ENCODE peak calls at places on chromosomes 5 and 9, in six cellular contexts. M is kidney, X is endodermal cell, T is esophagus squamous epithelium, O is left ventricle myocardium inferior, L is gastrocnemius medialis. W is an unnamed sample. For H3K4me1, the result is how much of the 10 kb centered on the place peaks cover.

GRCh38 chr5:116557669-116558271 is 16.9 kb downstream of the SEMA6A start:
- DNase-seq in M (no peak), X (peak), T (no peak), O (no peak), L (no peak), W (no peak)

GRCh38 chr5:82011761-82012160 is 39.9 kb downstream of the ATG10 start:
- DNase-seq in M (no peak), X (no peak), T (no peak), O (no peak), L (no peak), W (no peak)

GRCh38 chr9:129275626-129276247 is 97.7 kb upstream of the IER5L start:
- DNase-seq in M (peak), X (peak), T (no peak), O (no peak), L (no peak), W (no peak)

GRCh38 chr5:35681911-35682310 is 64.2 kb downstream of the SPEF2 start:
- DNase-seq in M (no peak), X (no peak), T (no peak), O (no peak), L (no peak), W (no peak)

GRCh38 chr9:34644766-34645314 is 1.6 kb upstream of the GALT start:
- DNase-seq in M (no peak), X (no peak), T (no peak), O (no peak), L (no peak), W (no peak)

GRCh38 chr9:89311346-89312153 is 555 bp downstream of the CKS2 start:
- DNase-seq in M (peak), X (no peak), T (no peak), O (peak), L (no peak), W (no peak)

GRCh38 chr5:52657231-52657645 is 130.5 kb upstream of the ITGA1 start:
- DNase-seq in M (no peak), X (no peak), T (no peak), O (no peak), L (no peak), W (no peak)

GRCh38 chr9:120723547-120723946 is 9.3 kb upstream of the MEGF9 start:
- DNase-seq in M (no peak), X (no peak), T (no peak), O (no peak), L (no peak), W (no peak)

GRCh38 chr5:123157797-123158528 is 68.9 kb downstream of the PRDM6 start:
- DNase-seq in M (no peak), X (no peak), T (no peak), O (no peak), L (no peak), W (no peak)

GRCh38 chr9:19511694-19512093 is 102.9 kb downstream of the ACER2 start:
- DNase-seq in M (no peak), X (no peak), T (no peak), O (no peak), L (no peak), W (no peak)

GRCh38 chr9:114723926-114724325 is 41.9 kb upstream of the TEX48 start:
- DNase-seq in M (no peak), X (no peak), T (no peak), O (no peak), L (no peak), W (no peak)

GRCh38 chr5:73447234-73448071 is 1.1 kb downstream of the FOXD1 start:
- DNase-seq in M (peak), X (peak), T (no peak), O (no peak), L (no peak), W (no peak)

GRCh38 chr5:71601222-71602026 is 14.3 kb downstream of the MCCC2 start:
- DNase-seq in M (no peak), X (peak), T (no peak), O (no peak), L (peak), W (peak)

GRCh38 chr5:171639966-171640365 is 145.7 kb upstream of the SMIM23 start:
- DNase-seq in M (no peak), X (no peak), T (no peak), O (no peak), L (no peak), W (no peak)

GRCh38 chr5:80619081-80619480 is 35.4 kb upstream of the MSH3 start:
- DNase-seq in M (no peak), X (no peak), T (no peak), O (no peak), L (no peak), W (no peak)

GRCh38 chr9:107465467-107466451 is 23.8 kb downstream of the KLF4 start:
- DNase-seq in M (peak), X (peak), T (no peak), O (peak), L (peak), W (peak)

GRCh38 chr5:36222620-36223019 is 19.1 kb downstream of the NADK2 start:
- DNase-seq in M (no peak), X (no peak), T (no peak), O (no peak), L (no peak), W (no peak)

GRCh38 chr5:72167257-72167656 is 60.0 kb downstream of the MAP1B start:
- DNase-seq in M (no peak), X (no peak), T (no peak), O (no peak), L (no peak), W (no peak)

GRCh38 chr5:1101991-1102713 is 9.7 kb downstream of the SLC12A7 start:
- DNase-seq in M (peak), X (peak), T (no peak), O (peak), L (no peak), W (no peak)

GRCh38 chr9:13267743-13268142 is 11.7 kb downstream of the MPDZ start:
- DNase-seq in M (no peak), X (no peak), T (no peak), O (no peak), L (no peak), W (no peak)

GRCh38 chr5:53109041-53109435 is 519 bp downstream of the MOCS2 start:
- DNase-seq in M (no peak), X (no peak), T (no peak), O (no peak), L (no peak), W (no peak)

GRCh38 chr5:133831506-133832224 is 136.8 kb downstream of the C5orf15 start:
- DNase-seq in M (peak), X (peak), T (no peak), O (no peak), L (no peak), W (no peak)

GRCh38 chr5:137935694-137936093 is 46.4 kb downstream of the PKD2L2 start:
- DNase-seq in M (no peak), X (no peak), T (no peak), O (no peak), L (no peak), W (no peak)

GRCh38 chr5:149445739-149446369 is 66.8 kb upstream of the IL17B start:
- DNase-seq in M (no peak), X (peak), T (no peak), O (no peak), L (no peak), W (no peak)

GRCh38 chr9:94213513-94214124 is 45.5 kb upstream of the ZNF169 start:
- DNase-seq in M (no peak), X (peak), T (peak), O (peak), L (peak), W (peak)

GRCh38 chr9:127612993-127613954 is 1.2 kb downstream of the STXBP1 start:
- DNase-seq in M (peak), X (peak), T (no peak), O (peak), L (peak), W (no peak)

GRCh38 chr9:28927711-28928110 is 1354.4 kb upstream of the C9orf72 start:
- DNase-seq in M (no peak), X (no peak), T (no peak), O (no peak), L (no peak), W (no peak)

GRCh38 chr9:132641216-132641615 is 28.6 kb downstream of the DDX31 start:
- DNase-seq in M (no peak), X (no peak), T (no peak), O (no peak), L (no peak), W (no peak)

GRCh38 chr9:27183151-27183550 is 74.1 kb downstream of the TEK start:
- DNase-seq in M (no peak), X (no peak), T (no peak), O (no peak), L (no peak), W (no peak)

GRCh38 chr5:98639258-98639657 is 134.2 kb upstream of the RGMB start:
- DNase-seq in M (no peak), X (peak), T (no peak), O (no peak), L (no peak), W (no peak)

GRCh38 chr9:5879419-5880181 is 11.1 kb upstream of the MLANA start:
- DNase-seq in M (no peak), X (peak), T (no peak), O (no peak), L (no peak), W (no peak)

GRCh38 chr9:91810286-91810905 is 139.6 kb downstream of the ROR2 start:
- DNase-seq in M (no peak), X (peak), T (no peak), O (no peak), L (no peak), W (no peak)

GRCh38 chr9:111900934-111901612 is 4.5 kb downstream of the UGCG start:
- DNase-seq in M (no peak), X (no peak), T (no peak), O (no peak), L (no peak), W (no peak)

GRCh38 chr9:116278326-116278725 is 124.7 kb downstream of the PAPPA start:
- DNase-seq in M (no peak), X (no peak), T (no peak), O (no peak), L (no peak), W (no peak)

GRCh38 chr5:17302590-17302989 is 85.2 kb downstream of the BASP1 start:
- DNase-seq in M (no peak), X (no peak), T (no peak), O (no peak), L (no peak), W (no peak)

GRCh38 chr5:10556331-10556807 is 7.5 kb upstream of the ANKRD33B start:
- DNase-seq in M (no peak), X (peak), T (no peak), O (no peak), L (no peak), W (no peak)

GRCh38 chr9:116286287-116286686 is 132.7 kb downstream of the PAPPA start:
- DNase-seq in M (no peak), X (peak), T (no peak), O (no peak), L (no peak), W (no peak)

DNA sequence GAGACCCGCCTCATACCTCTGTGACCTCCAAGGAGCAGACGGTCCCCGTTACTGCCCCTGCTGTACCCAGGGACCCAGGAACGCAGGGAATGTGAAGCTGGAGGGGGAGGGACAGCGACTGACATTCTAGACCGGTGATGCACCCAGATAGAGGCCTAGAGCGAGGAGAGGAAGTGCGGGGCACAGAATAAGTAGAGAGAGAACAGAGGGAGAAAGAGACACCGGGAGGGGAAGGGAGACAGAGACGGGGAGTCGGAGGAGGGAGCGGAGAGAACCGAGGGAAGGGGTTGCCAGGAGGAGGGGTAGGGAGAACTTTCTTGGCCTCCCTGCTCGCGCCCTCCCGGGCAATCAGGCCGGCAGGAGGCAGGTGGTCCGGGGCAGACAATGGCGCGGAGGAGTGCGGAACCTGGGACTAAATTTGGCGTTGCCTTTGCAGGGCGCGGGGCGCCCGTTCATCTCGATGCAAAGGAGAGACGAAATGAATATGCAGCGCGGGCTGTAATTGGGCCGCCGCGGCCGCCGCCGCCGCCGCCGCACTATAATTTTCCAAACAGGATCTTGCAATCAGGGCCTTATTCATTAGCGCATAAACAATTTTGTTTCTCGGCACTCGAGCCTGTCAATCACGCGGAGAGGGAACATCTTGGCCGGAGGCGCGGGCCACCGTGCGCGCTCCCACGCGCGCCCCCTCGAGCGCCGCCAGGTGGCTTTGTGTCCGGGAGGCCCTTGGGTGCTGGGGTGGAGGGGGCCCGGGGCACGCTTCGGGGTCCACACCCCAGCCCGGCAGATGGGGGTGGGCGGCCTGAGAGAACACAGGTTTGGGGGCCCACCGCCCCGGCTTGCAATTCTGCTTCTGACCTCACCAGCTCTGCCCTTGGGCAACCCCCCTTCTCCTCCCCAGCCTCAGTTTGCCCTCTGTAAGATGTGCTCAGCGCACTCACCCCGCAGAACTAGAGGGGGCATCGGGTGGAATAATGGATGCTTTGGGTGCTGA is 32.9 kb downstream of the NDUFA8 start:
- DNase-seq in M (no peak), X (no peak), T (no peak), O (no peak), L (no peak), W (no peak)
- H3K4me3 ChIP-seq in M (no peak), X (peak), T (peak), O (peak), L (peak), W (peak)

GRCh38 chr5:141511771-141512325 is 23.0 kb downstream of the PCDHGC5 start:
- DNase-seq in M (no peak), X (no peak), T (no peak), O (no peak), L (peak), W (no peak)

GRCh38 chr5:141510160-141510559 is 21.3 kb downstream of the PCDHGC5 start:
- DNase-seq in M (no peak), X (no peak), T (no peak), O (no peak), L (peak), W (no peak)

GRCh38 chr5:141512390-141513020 is 23.6 kb downstream of the PCDHGC5 start:
- DNase-seq in M (peak), X (peak), T (no peak), O (peak), L (peak), W (peak)

GRCh38 chr5:141513021-141513626 is 24.2 kb downstream of the PCDHGC5 start:
- DNase-seq in M (peak), X (peak), T (no peak), O (no peak), L (peak), W (no peak)

DNA sequence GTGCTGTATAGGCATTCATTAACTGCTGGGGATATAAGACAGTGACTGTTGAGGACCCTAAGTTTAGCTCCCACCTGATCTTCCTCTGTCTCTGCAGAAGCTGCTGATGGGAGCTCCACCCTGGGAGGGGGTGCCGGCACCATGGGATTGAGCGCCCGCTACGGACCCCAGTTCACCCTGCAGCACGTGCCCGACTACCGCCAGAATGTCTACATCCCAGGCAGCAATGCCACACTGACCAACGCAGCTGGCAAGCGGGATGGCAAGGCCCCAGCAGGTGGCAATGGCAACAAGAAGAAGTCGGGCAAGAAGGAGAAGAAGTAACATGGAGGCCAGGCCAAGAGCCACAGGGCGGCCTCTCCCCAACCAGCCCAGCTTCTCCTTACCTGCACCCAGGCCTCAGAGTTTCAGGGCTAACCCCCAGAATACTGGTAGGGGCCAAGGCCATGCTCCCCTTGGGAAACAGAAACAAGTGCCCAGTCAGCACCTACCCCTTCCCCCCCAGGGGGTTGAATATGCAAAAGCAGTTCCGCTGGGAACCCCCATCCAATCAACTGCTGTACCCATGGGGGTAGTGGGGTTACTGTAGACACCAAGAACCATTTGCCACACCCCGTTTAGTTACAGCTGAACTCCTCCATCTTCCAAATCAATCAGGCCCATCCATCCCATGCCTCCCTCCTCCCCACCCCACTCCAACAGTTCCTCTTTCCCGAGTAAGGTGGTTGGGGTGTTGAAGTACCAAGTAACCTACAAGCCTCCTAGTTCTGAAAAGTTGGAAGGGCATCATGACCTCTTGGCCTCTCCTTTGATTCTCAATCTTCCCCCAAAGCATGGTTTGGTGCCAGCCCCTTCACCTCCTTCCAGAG is 22.2 kb downstream of the PCDHGC5 start:
- DNase-seq in M (no peak), X (no peak), T (no peak), O (no peak), L (peak), W (no peak)
- H3K4me1 ChIP-seq in M (under half), X (under half), T (half or more), O (half or more), L (half or more), W (under half)

DNA sequence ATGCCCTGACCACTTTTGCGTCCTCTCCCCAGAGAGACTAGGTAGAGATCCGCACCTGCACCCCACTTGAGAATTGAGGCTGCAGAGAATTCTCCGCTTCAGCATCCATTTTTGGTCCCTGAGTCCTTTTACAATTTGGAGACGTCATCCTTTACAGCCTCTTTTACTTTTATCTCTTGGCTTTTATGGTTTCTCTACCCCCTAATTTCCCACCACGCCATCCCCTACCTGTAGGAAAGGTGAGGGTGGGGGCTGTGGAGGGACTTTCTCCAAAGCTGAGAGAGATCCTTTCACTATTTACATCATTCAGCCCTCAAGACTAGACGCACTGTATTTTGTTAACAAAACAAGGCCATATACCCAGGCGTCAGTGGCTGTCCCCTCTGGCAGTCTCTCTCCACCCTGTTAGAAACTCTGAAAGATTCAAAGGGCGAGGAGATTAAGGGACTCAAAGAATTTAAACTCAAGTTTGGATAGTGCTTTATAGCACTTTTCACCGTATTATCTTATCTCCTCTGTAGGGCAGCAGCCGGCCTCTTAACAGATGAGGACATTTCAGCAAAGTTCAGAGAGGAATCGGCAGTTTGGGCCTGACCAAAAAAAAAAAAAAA is 1.7 kb downstream of the MSX2 start:
- DNase-seq in M (no peak), X (peak), T (no peak), O (no peak), L (no peak), W (no peak)
- H3K4me3 ChIP-seq in M (no peak), X (peak), T (no peak), O (peak), L (no peak), W (no peak)

GRCh38 chr5:151006704-151007334 is 13.6 kb upstream of the GPX3 start:
- DNase-seq in M (no peak), X (no peak), T (no peak), O (peak), L (peak), W (no peak)
- H3K4me1 ChIP-seq in M (under half), X (under half), T (half or more), O (half or more), L (under half), W (under half)